ENCODE peak calls at places on chromosomes 12 and 14, in seven cellular contexts. B is SW 1271, M is midbrain, V is amniotic stem cell, P is psoas muscle, Y is NCI-H460, F is fibroblast of the conjunctiva. Z is an unnamed sample.
A peak's percentile ranks its signal among the peaks of the same experiment; 100 is the strongest.

GRCh38 chr14:50762001-50762930 is 68.7 kb downstream of the NIN start:
- DNase-seq in B (no peak), M (no peak), V (no peak), P (no peak), Y (no peak), F (no peak), Z (no peak)

GRCh38 chr12:119512772-119513497 is 80.6 kb upstream of the TMEM233 start:
- DNase-seq in B (no peak), M (no peak), V (no peak), P (no peak), Y (peak; percentile 31), F (no peak), Z (peak; percentile 42)

GRCh38 chr12:40689576-40689975 is 2.7 kb upstream of the CNTN1 start:
- DNase-seq in B (no peak), M (no peak), V (no peak), P (no peak), Y (no peak), F (no peak), Z (no peak)

GRCh38 chr14:51056431-51056830 is 38.5 kb downstream of the TRIM9 start:
- DNase-seq in B (no peak), M (no peak), V (no peak), P (no peak), Y (no peak), F (no peak), Z (no peak)

GRCh38 chr12:116066381-116067230 is 210.9 kb downstream of the MED13L start:
- DNase-seq in B (no peak), M (no peak), V (peak; percentile 15), P (peak; percentile 24), Y (peak; percentile 45), F (peak; percentile 32), Z (peak; percentile 66)

GRCh38 chr14:67413806-67414769 is 2.1 kb upstream of the PLEK2 start:
- DNase-seq in B (peak; percentile 90), M (no peak), V (no peak), P (no peak), Y (no peak), F (no peak), Z (peak; percentile 88)

GRCh38 chr14:91237219-91237618 is 7.3 kb downstream of the GPR68 start:
- DNase-seq in B (no peak), M (no peak), V (no peak), P (no peak), Y (no peak), F (no peak), Z (no peak)

GRCh38 chr12:27723212-27723611 is 12.6 kb downstream of the MRPS35 start:
- DNase-seq in B (no peak), M (no peak), V (no peak), P (no peak), Y (no peak), F (no peak), Z (no peak)

GRCh38 chr12:122867701-122868461 is 28.0 kb downstream of the VPS37B start:
- DNase-seq in B (no peak), M (no peak), V (no peak), P (peak; percentile 60), Y (peak; percentile 28), F (no peak), Z (no peak)

GRCh38 chr12:116687888-116688287 is 50.0 kb downstream of the SPRING1 start:
- DNase-seq in B (no peak), M (no peak), V (no peak), P (peak; percentile 46), Y (no peak), F (no peak), Z (peak; percentile 75)

GRCh38 chr12:66709893-66710292 is 31.0 kb upstream of the GRIP1 start:
- DNase-seq in B (no peak), M (no peak), V (no peak), P (no peak), Y (no peak), F (no peak), Z (no peak)